ENCODE peak calls at places on chromosome 17, in four cellular contexts. R, M, A and L are unnamed samples.

GRCh38 chr17:62862251-62862650 is 54.1 kb upstream of the MARCHF10 start:
- DNase-seq in R (no peak), M (no peak), A (no peak), L (no peak)

GRCh38 chr17:78474631-78475146 is 96.2 kb downstream of the PGS1 start:
- DNase-seq in R (no peak), M (no peak), A (no peak), L (no peak)

GRCh38 chr17:72985882-72986720 is 106.4 kb downstream of the SLC39A11 start:
- DNase-seq in R (peak), M (no peak), A (peak), L (no peak)

GRCh38 chr17:8384801-8385335 is 1.9 kb upstream of the RPL26 start:
- DNase-seq in R (no peak), M (peak), A (peak), L (peak)

GRCh38 chr17:63838586-63839184 is 3.8 kb downstream of the SMARCD2 start:
- DNase-seq in R (no peak), M (no peak), A (peak), L (no peak)

GRCh38 chr17:56710986-56711385 is 117.5 kb downstream of the NOG start:
- DNase-seq in R (no peak), M (no peak), A (no peak), L (no peak)

GRCh38 chr17:4003501-4004421 is 39.5 kb upstream of the ATP2A3 start:
- DNase-seq in R (no peak), M (no peak), A (no peak), L (no peak)

GRCh38 chr17:73304971-73305786 is 6.6 kb downstream of the CDC42EP4 start:
- DNase-seq in R (no peak), M (no peak), A (peak), L (no peak)

GRCh38 chr17:63387941-63388340 is 58.2 kb downstream of the CYB561 start:
- DNase-seq in R (no peak), M (no peak), A (no peak), L (no peak)

GRCh38 chr17:78249074-78249835 is 17.8 kb downstream of the TMEM235 start:
- DNase-seq in R (no peak), M (no peak), A (no peak), L (no peak)

GRCh38 chr17:31819578-31819977 is 39.5 kb downstream of the COPRS start:
- DNase-seq in R (no peak), M (no peak), A (no peak), L (no peak)

GRCh38 chr17:7557825-7558543 is 566 bp upstream of the TNFSF13 start:
- DNase-seq in R (no peak), M (no peak), A (no peak), L (no peak)

GRCh38 chr17:6868579-6868978 is 37.0 kb upstream of the TEKT1 start:
- DNase-seq in R (no peak), M (no peak), A (no peak), L (no peak)

GRCh38 chr17:49715717-49716279 is 8.0 kb upstream of the SLC35B1 start:
- DNase-seq in R (no peak), M (no peak), A (no peak), L (no peak)

GRCh38 chr17:68057531-68057952 is 22.0 kb downstream of the KPNA2 start:
- DNase-seq in R (peak), M (no peak), A (no peak), L (no peak)

GRCh38 chr17:82911822-82912221 is 72.0 kb upstream of the ZNF750 start:
- DNase-seq in R (no peak), M (no peak), A (no peak), L (no peak)

GRCh38 chr17:50111687-50112655 is 16.8 kb downstream of the PDK2 start:
- DNase-seq in R (no peak), M (no peak), A (no peak), L (no peak)

GRCh38 chr17:31533546-31534155 is 142.2 kb downstream of the RAB11FIP4 start:
- DNase-seq in R (no peak), M (peak), A (peak), L (peak)

GRCh38 chr17:66542183-66542966 is 240.0 kb downstream of the PRKCA start:
- DNase-seq in R (no peak), M (no peak), A (no peak), L (no peak)

GRCh38 chr17:34588266-34588665 is 8.9 kb downstream of the TMEM132E start:
- DNase-seq in R (no peak), M (no peak), A (no peak), L (no peak)

GRCh38 chr17:333626-334396 is 18.8 kb downstream of the RPH3AL start:
- DNase-seq in R (peak), M (no peak), A (no peak), L (no peak)

GRCh38 chr17:77247609-77248008 is 106.8 kb downstream of the SEC14L1 start:
- DNase-seq in R (no peak), M (no peak), A (no peak), L (no peak)

GRCh38 chr17:42422958-42423712 is at the start of gene CAVIN1:
- DNase-seq in R (no peak), M (peak), A (peak), L (peak)

GRCh38 chr17:57366558-57367351 is 110.4 kb downstream of the MSI2 start:
- DNase-seq in R (no peak), M (no peak), A (no peak), L (no peak)

GRCh38 chr17:50062323-50063243 is 6.7 kb downstream of the ITGA3 start:
- DNase-seq in R (no peak), M (no peak), A (peak), L (no peak)